ENCODE peak calls at places on chromosomes 13 and 19, in five cellular contexts. I is neural crest cell; A is NCI-H2029; C is stimulated activated CD4-positive, alpha-beta T cell treated with anti-CD3 and anti-CD28 coated beads, Interleukin-15, amount 100 ng/mL, for 24 hours; N is mesendoderm. L is an unnamed sample.

GRCh38 chr13:46751811-46752635 is 44.9 kb downstream of the ESD start:
- DNase-seq in C (peak), A (no peak), I (no peak), N (no peak), L (no peak)

GRCh38 chr13:35573639-35574038 is 97.2 kb upstream of the MAB21L1 start:
- DNase-seq in C (no peak), I (no peak), A (no peak), N (no peak), L (no peak)

GRCh38 chr19:47651691-47652090 is 42.8 kb downstream of the BICRA start:
- DNase-seq in A (no peak), N (no peak), C (no peak), I (no peak), L (no peak)

GRCh38 chr19:49635530-49636229 is 4.3 kb downstream of the RRAS start:
- DNase-seq in C (no peak), I (no peak), N (no peak), A (no peak), L (no peak)

GRCh38 chr13:49635599-49636433 is 7.5 kb downstream of the ARL11 start:
- DNase-seq in N (peak), C (no peak), A (no peak), I (no peak), L (no peak)

GRCh38 chr19:10936661-10937084 is 8.1 kb downstream of the TIMM29 start:
- DNase-seq in A (peak), N (peak), I (peak), C (peak), L (no peak)

GRCh38 chr13:61188057-61188456 is 227.6 kb downstream of the PCDH20 start:
- DNase-seq in I (no peak), C (no peak), N (no peak), A (no peak), L (no peak)

GRCh38 chr19:38795549-38795948 is 6.5 kb downstream of the LGALS7B start:
- DNase-seq in C (no peak), A (no peak), I (no peak), N (no peak), L (no peak)

GRCh38 chr19:55632463-55632834 is 8.1 kb upstream of the ZNF784 start:
- DNase-seq in C (peak), N (peak), A (peak), I (peak), L (no peak)

GRCh38 chr19:40614595-40615411 is 13.6 kb downstream of the LTBP4 start:
- DNase-seq in A (peak), I (no peak), N (peak), C (peak), L (no peak)

GRCh38 chr13:19782049-19782726 is 557 bp downstream of the PSPC1 start:
- DNase-seq in I (peak), C (peak), N (peak), A (no peak), L (no peak)

GRCh38 chr13:65856464-65856863 is 1373.7 kb downstream of the PCDH9 start:
- DNase-seq in A (no peak), C (no peak), N (no peak), I (no peak), L (no peak)

GRCh38 chr19:1862068-1862423 is 1.3 kb downstream of the KLF16 start:
- DNase-seq in C (no peak), A (no peak), N (no peak), I (no peak), L (no peak)

GRCh38 chr13:113657851-113658741 is at the start of gene ATP4B:
- DNase-seq in N (no peak), C (no peak), A (no peak), I (no peak), L (no peak)

GRCh38 chr13:61156753-61157152 is 258.9 kb downstream of the PCDH20 start:
- DNase-seq in I (no peak), C (no peak), N (no peak), A (no peak), L (no peak)

GRCh38 chr19:12872941-12873890 is 8.0 kb downstream of the DNASE2 start:
- DNase-seq in A (peak), N (peak), I (no peak), C (peak), L (no peak)

GRCh38 chr13:37225414-37226047 is 120.1 kb upstream of the CSNK1A1L start:
- DNase-seq in A (no peak), N (no peak), I (no peak), C (no peak), L (no peak)

GRCh38 chr13:47433461-47434005 is 536.7 kb upstream of the HTR2A start:
- DNase-seq in A (no peak), C (no peak), N (no peak), I (no peak), L (no peak)

GRCh38 chr19:47428177-47428894 is 9.0 kb upstream of the MEIS3 start:
- DNase-seq in I (peak), A (peak), C (peak), N (peak), L (no peak)

GRCh38 chr13:110758195-110758594 is 44.7 kb downstream of the ING1 start:
- DNase-seq in A (no peak), C (no peak), I (no peak), N (peak), L (no peak)

GRCh38 chr13:113643593-113643992 is 14.4 kb downstream of the ATP4B start:
- DNase-seq in N (no peak), A (no peak), C (no peak), I (no peak), L (no peak)